ENCODE peak calls at places on chromosomes 4 and X, in ten cellular contexts. K is GM12878, P is transverse colon, L is ovary, H is uterus, T is IMR-90, U is K562, C is spleen, S is testis, F is right lobe of liver. X is an unnamed sample. For H3K9me3, the result is how much of the 10 kb centered on the place peaks cover.

GRCh38 chrX:118156254-118156952 is 39.8 kb upstream of the KLHL13 start:
- DNase-seq in S (no peak), C (no peak), H (no peak), U (no peak), K (no peak), F (no peak), P (peak), L (no peak), T (no peak), X (no peak)

GRCh38 chr4:164177186-164177585 is 576.7 kb upstream of the SMIM31 start:
- DNase-seq in C (no peak), P (no peak), U (no peak), H (no peak), T (no peak), K (no peak), S (no peak), F (no peak), L (no peak), X (no peak)

GRCh38 chr4:164800786-164801185 is 46.9 kb downstream of the SMIM31 start:
- DNase-seq in L (no peak), U (no peak), P (no peak), H (no peak), T (no peak), S (no peak), F (no peak), C (no peak), K (no peak), X (no peak)

GRCh38 chr4:129092636-129093172 is 635 bp downstream of the SCLT1 start:
- DNase-seq in L (no peak), C (no peak), S (no peak), K (no peak), P (no peak), U (peak), T (peak), F (no peak), H (no peak), X (no peak)

GRCh38 chr4:64497526-64497925 is 88.3 kb upstream of the TECRL start:
- DNase-seq in U (no peak), H (no peak), L (no peak), F (no peak), C (no peak), P (no peak), S (no peak), T (no peak), K (no peak), X (no peak)

GRCh38 chr4:33411182-33411581 is 2691.0 kb downstream of the PCDH7 start:
- DNase-seq in S (no peak), F (no peak), T (no peak), K (peak), P (no peak), C (no peak), L (no peak), U (no peak), H (no peak), X (no peak)

GRCh38 chr4:169159614-169160013 is 111.1 kb downstream of the SH3RF1 start:
- DNase-seq in K (no peak), L (no peak), S (no peak), T (peak), C (no peak), U (no peak), F (no peak), H (no peak), P (no peak), X (no peak)

GRCh38 chrX:12843668-12844279 is 23.1 kb upstream of the TLR7 start:
- DNase-seq in P (no peak), T (no peak), L (no peak), H (no peak), C (no peak), F (no peak), S (no peak), U (no peak), K (peak), X (no peak)

GRCh38 chr4:153683763-153684181 is 308 bp upstream of the TLR2 start:
- DNase-seq in P (no peak), S (peak), C (no peak), L (no peak), U (no peak), F (no peak), H (no peak), K (no peak), T (no peak), X (no peak)

GRCh38 chrX:25726539-25726938 is 411.6 kb upstream of the MAGEB18 start:
- DNase-seq in C (no peak), K (no peak), U (no peak), L (no peak), F (no peak), T (no peak), H (no peak), P (no peak), S (no peak), X (no peak)

GRCh38 chrX:119853449-119853848 is 686 bp upstream of the UPF3B start:
- DNase-seq in F (no peak), S (peak), T (no peak), H (no peak), P (peak), U (peak), K (no peak), C (no peak), L (no peak), X (no peak)

GRCh38 chrX:48468247-48468671 is 1.8 kb downstream of the SLC38A5 start:
- DNase-seq in L (no peak), P (peak), U (peak), F (peak), T (no peak), H (no peak), S (no peak), C (peak), K (no peak), X (no peak)

GRCh38 chrX:6228720-6229119 is at the start of gene NLGN4X:
- DNase-seq in F (no peak), K (no peak), H (no peak), U (no peak), C (peak), T (no peak), L (peak), P (no peak), S (no peak), X (no peak)

GRCh38 chr4:180059216-180059881 is 2183.9 kb upstream of the TENM3 start:
- DNase-seq in L (no peak), T (no peak), U (peak), F (no peak), P (peak), H (no peak), C (peak), K (no peak), S (no peak), X (no peak)

GRCh38 chr4:100379583-100380105 is 138.2 kb downstream of the EMCN start:
- DNase-seq in H (no peak), P (no peak), K (no peak), S (no peak), F (no peak), U (no peak), L (no peak), T (no peak), C (no peak), X (no peak)

GRCh38 chr4:85955614-85956295 is 404.1 kb downstream of the MAPK10 start:
- DNase-seq in H (no peak), C (no peak), P (no peak), L (no peak), F (no peak), T (peak), U (peak), K (no peak), S (no peak), X (no peak)

GRCh38 chr4:84492737-84493091 is 6.4 kb downstream of the NKX6-1 start:
- DNase-seq in S (no peak), T (no peak), C (no peak), P (no peak), F (no peak), L (no peak), H (no peak), U (no peak), K (no peak), X (no peak)
- H3K4me3 ChIP-seq in S (peak), T (no peak), C (no peak), P (no peak), F (no peak), L (no peak), H (no peak), U (no peak), K (no peak), X (no peak)

GRCh38 chr4:28014469-28014868 is 1153.8 kb downstream of the STIM2 start:
- DNase-seq in T (no peak), U (no peak), P (no peak), F (no peak), C (peak), S (no peak), H (no peak), L (no peak), K (no peak), X (no peak)

GRCh38 chr4:28006021-28006420 is 1145.4 kb downstream of the STIM2 start:
- DNase-seq in K (no peak), H (no peak), S (no peak), P (no peak), C (peak), L (no peak), T (no peak), U (no peak), F (no peak), X (no peak)

GRCh38 chr4:28010543-28011235 is 1150.0 kb downstream of the STIM2 start:
- DNase-seq in T (peak), K (no peak), P (no peak), U (no peak), S (no peak), F (no peak), C (no peak), H (no peak), L (no peak), X (no peak)

GRCh38 chr4:28007693-28008092 is 1147.1 kb downstream of the STIM2 start:
- DNase-seq in H (no peak), F (no peak), S (no peak), K (no peak), L (no peak), T (no peak), C (no peak), U (no peak), P (no peak), X (no peak)

GRCh38 chr4:28009541-28009940 is 1148.9 kb downstream of the STIM2 start:
- DNase-seq in T (peak), C (no peak), S (no peak), P (no peak), L (no peak), H (no peak), F (no peak), K (no peak), U (no peak), X (no peak)
- H3K9me3 ChIP-seq in T (under half), C (under half), S (under half), P (under half), L (under half), H (under half), F (under half), K (under half), U (under half), X (under half)

GRCh38 chr4:932713-933070 is 432 bp downstream of the TMEM175 start:
- DNase-seq in U (peak), P (no peak), H (no peak), T (peak), K (no peak), F (no peak), C (no peak), S (no peak), L (no peak), X (no peak)

GRCh38 chr4:929970-930625 is 2.0 kb downstream of the GAK start:
- DNase-seq in H (no peak), S (no peak), T (peak), C (peak), K (no peak), F (no peak), L (no peak), P (no peak), U (no peak), X (peak)

GRCh38 chr4:930827-931193 is 1.3 kb downstream of the GAK start:
- DNase-seq in S (no peak), P (peak), C (peak), L (no peak), F (no peak), U (no peak), K (no peak), T (no peak), H (no peak), X (peak)

GRCh38 chr4:931194-931959 is 739 bp downstream of the GAK start:
- DNase-seq in T (peak), S (no peak), F (no peak), U (peak), C (no peak), L (no peak), P (peak), H (no peak), K (no peak), X (no peak)

GRCh38 chr4:931960-932712 is at the start of the genes GAK and TMEM175:
- DNase-seq in S (peak), K (peak), U (peak), H (peak), T (peak), F (peak), L (peak), P (peak), C (peak), X (peak)
- TF ChIP-seq POLR2A in S (no peak), K (peak), U (peak), H (peak), T (peak), F (peak), L (peak), P (peak), C (peak), X (peak)

GRCh38 chr4:119026662-119027444 is 108.8 kb upstream of the MYOZ2 start:
- DNase-seq in S (no peak), L (peak), C (no peak), K (no peak), U (no peak), H (peak), T (no peak), P (peak), F (no peak), X (no peak)
- H3K4me3 ChIP-seq in S (no peak), L (peak), C (no peak), K (no peak), U (no peak), H (peak), T (peak), P (no peak), F (no peak), X (no peak)

GRCh38 chrX:66164470-66164869 is 423 bp downstream of the HEPH start:
- DNase-seq in K (no peak), H (no peak), C (no peak), L (no peak), F (no peak), S (no peak), T (no peak), P (no peak), U (no peak), X (no peak)
- H3K9me3 ChIP-seq in K (under half), H (under half), C (under half), L (under half), F (under half), S (under half), T (under half), P (under half), U (under half), X (under half)

GRCh38 chr4:182245041-182245440 is 1.8 kb downstream of the TENM3 start:
- DNase-seq in U (no peak), F (no peak), S (no peak), C (no peak), L (no peak), P (no peak), K (no peak), H (no peak), T (no peak), X (no peak)

GRCh38 chr4:182242793-182243192 is 409 bp upstream of the TENM3 start:
- DNase-seq in C (no peak), F (no peak), K (no peak), L (no peak), S (no peak), P (no peak), H (no peak), T (peak), U (no peak), X (no peak)

GRCh38 chr4:182238355-182238931 is 4.8 kb upstream of the TENM3 start:
- DNase-seq in S (no peak), T (peak), U (no peak), C (no peak), H (no peak), P (no peak), L (no peak), K (no peak), F (no peak), X (no peak)

GRCh38 chr4:182236186-182236585 is 7.0 kb upstream of the TENM3 start:
- DNase-seq in U (no peak), L (no peak), C (no peak), S (no peak), H (no peak), K (no peak), F (no peak), P (no peak), T (peak), X (no peak)

DNA sequence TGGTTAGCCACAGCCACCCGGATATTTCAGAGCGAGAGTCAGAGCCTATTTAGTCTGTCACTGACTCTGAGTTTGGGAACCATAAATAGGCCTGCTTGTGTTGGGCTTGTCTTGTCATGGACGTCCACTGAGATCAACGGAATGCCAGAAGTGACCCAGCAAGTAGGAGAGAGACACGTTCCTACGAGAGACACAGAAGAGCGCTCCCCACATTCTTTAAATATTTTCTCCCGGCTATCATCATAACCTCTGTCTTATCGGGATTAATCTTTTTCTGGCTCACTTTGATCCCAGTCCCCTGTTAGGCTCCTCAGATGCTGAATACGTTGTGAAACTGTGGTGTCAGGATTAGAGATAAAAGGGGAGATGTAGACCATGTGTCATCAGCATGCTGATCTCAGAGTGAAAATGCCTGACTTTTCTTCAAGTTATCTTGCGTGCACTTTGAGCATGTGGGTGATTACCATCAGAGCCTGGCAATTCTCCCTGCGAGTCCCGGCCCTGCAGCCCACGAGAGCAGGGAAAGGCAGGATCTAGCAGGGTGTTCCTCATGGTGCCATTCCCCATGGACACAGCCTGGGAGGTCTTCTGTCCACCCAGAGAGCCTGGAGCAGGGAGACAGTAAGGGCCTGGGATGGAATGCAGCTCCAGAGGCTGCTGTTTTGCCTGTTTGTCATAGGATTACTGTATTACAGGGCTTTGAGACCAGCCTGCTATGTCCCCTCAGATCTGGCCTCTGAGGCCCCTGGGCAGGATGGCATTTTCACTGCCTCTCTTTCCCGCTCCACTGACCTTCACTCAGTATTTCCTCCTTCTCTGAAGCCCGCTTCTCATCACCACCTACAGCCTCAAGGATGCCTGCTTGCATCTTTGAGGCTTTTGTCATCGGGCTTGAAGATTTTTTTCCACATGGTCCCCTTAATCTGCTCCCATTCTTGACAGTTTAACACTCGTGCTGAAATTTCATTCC is 2.8 kb upstream of the TENM3 start:
- DNase-seq in L (no peak), P (no peak), K (no peak), T (peak), C (no peak), F (no peak), U (no peak), S (no peak), H (peak), X (no peak)
- TF ChIP-seq POLR2A in L (no peak), P (no peak), K (no peak), T (peak), C (no peak), F (no peak), U (no peak), S (no peak), H (no peak), X (no peak)

GRCh38 chr4:73620115-73620792 is at the start of gene RASSF6:
- DNase-seq in U (peak), P (peak), H (no peak), F (peak), S (no peak), C (peak), T (no peak), K (no peak), L (peak), X (peak)
- H3K4me3 ChIP-seq in U (peak), P (peak), H (no peak), F (peak), S (peak), C (no peak), T (no peak), K (peak), L (peak), X (peak)

GRCh38 chrX:40096395-40097091 is 1.2 kb downstream of the BCOR start:
- DNase-seq in F (peak), P (peak), L (peak), H (peak), T (peak), S (peak), K (no peak), U (peak), C (peak), X (peak)
- H3K9me3 ChIP-seq in F (under half), P (under half), L (under half), H (under half), T (under half), S (under half), K (under half), U (under half), C (under half), X (under half)

GRCh38 chr4:41990029-41990382 is 324 bp upstream of the SLC30A9 start:
- DNase-seq in H (no peak), T (peak), F (no peak), U (no peak), P (no peak), L (no peak), K (no peak), C (no peak), S (no peak), X (no peak)

GRCh38 chr4:41991916-41992767 is 1.8 kb downstream of the SLC30A9 start:
- DNase-seq in F (no peak), H (no peak), T (peak), U (peak), K (no peak), S (no peak), P (no peak), C (no peak), L (no peak), X (no peak)

GRCh38 chr4:41994461-41994860 is 4.1 kb downstream of the SLC30A9 start:
- DNase-seq in U (no peak), S (no peak), P (no peak), F (no peak), T (no peak), H (no peak), C (no peak), K (no peak), L (no peak), X (no peak)

GRCh38 chr4:41992967-41993857 is 2.9 kb downstream of the SLC30A9 start:
- DNase-seq in U (no peak), C (no peak), K (no peak), P (no peak), S (no peak), T (no peak), F (no peak), H (no peak), L (no peak), X (no peak)

GRCh38 chr4:41990383-41991111 is at the start of gene SLC30A9:
- DNase-seq in H (peak), F (peak), U (peak), L (peak), P (peak), T (peak), C (peak), K (peak), S (peak), X (peak)
- TF ChIP-seq POLR2A in H (peak), F (peak), U (peak), L (peak), P (peak), T (peak), C (peak), K (peak), S (peak), X (peak)